ENCODE peak calls at places on chromosomes 6 and 20, in six cellular contexts. One of them, this sample, is unnamed.

GRCh38 chr6:49764571-49765236 is 20.5 kb upstream of the CRISP3 start:
- DNase-seq in endodermal cell: no peak
- DNase-seq in HCT116: no peak
- DNase-seq in IMR-90: no peak
- DNase-seq in endothelial cell of umbilical vein: no peak
- DNase-seq in PC-3: no peak
- DNase-seq in this sample: no peak

GRCh38 chr20:19828233-19828632 is 70.2 kb downstream of the RIN2 start:
- DNase-seq in HCT116: peak; percentile 33
- DNase-seq in endodermal cell: no peak
- DNase-seq in IMR-90: peak; percentile 82
- DNase-seq in PC-3: peak; percentile 97
- DNase-seq in endothelial cell of umbilical vein: peak; percentile 70
- DNase-seq in this sample: peak; percentile 18

GRCh38 chr20:46031701-46032254 is 2.8 kb downstream of the SLC12A5 start:
- DNase-seq in endothelial cell of umbilical vein: no peak
- DNase-seq in endodermal cell: peak; percentile 82
- DNase-seq in PC-3: peak; percentile 22
- DNase-seq in HCT116: no peak
- DNase-seq in IMR-90: no peak
- DNase-seq in this sample: no peak

GRCh38 chr20:46746972-46747371 is 37.5 kb downstream of the SLC2A10 start:
- DNase-seq in PC-3: peak; percentile 88
- DNase-seq in endodermal cell: no peak
- DNase-seq in HCT116: peak; percentile 28
- DNase-seq in endothelial cell of umbilical vein: no peak
- DNase-seq in IMR-90: peak; percentile 71
- DNase-seq in this sample: no peak

GRCh38 chr6:125587624-125588023 is 161.8 kb upstream of the HEY2 start:
- DNase-seq in IMR-90: no peak
- DNase-seq in endodermal cell: no peak
- DNase-seq in HCT116: no peak
- DNase-seq in endothelial cell of umbilical vein: no peak
- DNase-seq in PC-3: no peak
- DNase-seq in this sample: no peak

GRCh38 chr6:692356-692851 is 535 bp downstream of the EXOC2 start:
- DNase-seq in endothelial cell of umbilical vein: peak; percentile 63
- DNase-seq in HCT116: peak; percentile 33
- DNase-seq in IMR-90: peak; percentile 34
- DNase-seq in PC-3: peak; percentile 73
- DNase-seq in endodermal cell: peak; percentile 88
- DNase-seq in this sample: peak; percentile 72

GRCh38 chr6:157763129-157763893 is 59.7 kb upstream of the SNX9 start:
- DNase-seq in IMR-90: peak; percentile 65
- DNase-seq in HCT116: peak; percentile 93
- DNase-seq in endodermal cell: peak; percentile 97
- DNase-seq in endothelial cell of umbilical vein: peak; percentile 81
- DNase-seq in PC-3: peak; percentile 98
- DNase-seq in this sample: peak; percentile 99

GRCh38 chr6:167744681-167745659 is 81.7 kb upstream of the AFDN start:
- DNase-seq in endothelial cell of umbilical vein: no peak
- DNase-seq in endodermal cell: peak; percentile 73
- DNase-seq in IMR-90: no peak
- DNase-seq in HCT116: no peak
- DNase-seq in PC-3: no peak
- DNase-seq in this sample: no peak

GRCh38 chr6:125307150-125307838 is 5.5 kb upstream of the HDDC2 start:
- DNase-seq in IMR-90: peak; percentile 27
- DNase-seq in endothelial cell of umbilical vein: no peak
- DNase-seq in endodermal cell: no peak
- DNase-seq in HCT116: no peak
- DNase-seq in PC-3: peak; percentile 41
- DNase-seq in this sample: no peak

GRCh38 chr6:5516036-5516435 is 254.7 kb downstream of the FARS2 start:
- DNase-seq in endothelial cell of umbilical vein: no peak
- DNase-seq in PC-3: no peak
- DNase-seq in endodermal cell: no peak
- DNase-seq in IMR-90: no peak
- DNase-seq in HCT116: no peak
- DNase-seq in this sample: no peak

GRCh38 chr6:120352491-120352890 is 981.8 kb downstream of the TBC1D32 start:
- DNase-seq in HCT116: no peak
- DNase-seq in IMR-90: no peak
- DNase-seq in PC-3: no peak
- DNase-seq in endodermal cell: no peak
- DNase-seq in endothelial cell of umbilical vein: no peak
- DNase-seq in this sample: no peak

GRCh38 chr6:157335829-157336228 is 12.5 kb upstream of the TMEM242 start:
- DNase-seq in PC-3: no peak
- DNase-seq in endodermal cell: no peak
- DNase-seq in IMR-90: no peak
- DNase-seq in endothelial cell of umbilical vein: no peak
- DNase-seq in HCT116: no peak
- DNase-seq in this sample: no peak

GRCh38 chr20:5077761-5078387 is 41.9 kb downstream of the PCNA start:
- DNase-seq in endodermal cell: no peak
- DNase-seq in IMR-90: no peak
- DNase-seq in PC-3: no peak
- DNase-seq in endothelial cell of umbilical vein: no peak
- DNase-seq in HCT116: no peak
- DNase-seq in this sample: no peak

GRCh38 chr6:122751291-122751690 is 28.2 kb upstream of the FABP7 start:
- DNase-seq in endothelial cell of umbilical vein: no peak
- DNase-seq in PC-3: no peak
- DNase-seq in endodermal cell: no peak
- DNase-seq in HCT116: no peak
- DNase-seq in IMR-90: no peak
- DNase-seq in this sample: no peak

GRCh38 chr6:108452725-108453195 is 108.0 kb upstream of the FOXO3 start:
- DNase-seq in endodermal cell: peak; percentile 51
- DNase-seq in endothelial cell of umbilical vein: peak; percentile 94
- DNase-seq in IMR-90: peak; percentile 27
- DNase-seq in HCT116: no peak
- DNase-seq in PC-3: no peak
- DNase-seq in this sample: no peak

GRCh38 chr6:2853766-2854393 is 12.2 kb upstream of the SERPINB1 start:
- DNase-seq in endodermal cell: peak; percentile 86
- DNase-seq in endothelial cell of umbilical vein: peak; percentile 85
- DNase-seq in PC-3: peak; percentile 95
- DNase-seq in HCT116: peak; percentile 87
- DNase-seq in IMR-90: peak; percentile 89
- DNase-seq in this sample: no peak

GRCh38 chr6:11428895-11429294 is 108.7 kb upstream of the TMEM170B start:
- DNase-seq in endothelial cell of umbilical vein: no peak
- DNase-seq in PC-3: peak; percentile 47
- DNase-seq in endodermal cell: peak; percentile 78
- DNase-seq in HCT116: no peak
- DNase-seq in IMR-90: peak; percentile 76
- DNase-seq in this sample: no peak

GRCh38 chr6:5287966-5288297 is 26.6 kb downstream of the FARS2 start:
- DNase-seq in endodermal cell: no peak
- DNase-seq in HCT116: no peak
- DNase-seq in PC-3: no peak
- DNase-seq in IMR-90: no peak
- DNase-seq in endothelial cell of umbilical vein: no peak
- DNase-seq in this sample: no peak

GRCh38 chr20:35511814-35512420 is 17.5 kb downstream of the C20orf173 start:
- DNase-seq in PC-3: peak; percentile 68
- DNase-seq in endodermal cell: peak; percentile 70
- DNase-seq in HCT116: no peak
- DNase-seq in IMR-90: peak; percentile 47
- DNase-seq in endothelial cell of umbilical vein: peak; percentile 56
- DNase-seq in this sample: peak; percentile 30

GRCh38 chr20:17882065-17882833 is 86.3 kb downstream of the SNX5 start:
- DNase-seq in endothelial cell of umbilical vein: no peak
- DNase-seq in endodermal cell: no peak
- DNase-seq in HCT116: no peak
- DNase-seq in IMR-90: no peak
- DNase-seq in PC-3: no peak
- DNase-seq in this sample: no peak

GRCh38 chr6:19833947-19834346 is 3.2 kb upstream of the ID4 start:
- DNase-seq in endothelial cell of umbilical vein: no peak
- DNase-seq in endodermal cell: no peak
- DNase-seq in HCT116: no peak
- DNase-seq in IMR-90: no peak
- DNase-seq in PC-3: no peak
- DNase-seq in this sample: no peak

GRCh38 chr20:46040902-46041535 is 12.0 kb downstream of the SLC12A5 start:
- DNase-seq in IMR-90: peak; percentile 26
- DNase-seq in endothelial cell of umbilical vein: peak; percentile 43
- DNase-seq in endodermal cell: peak; percentile 93
- DNase-seq in HCT116: no peak
- DNase-seq in PC-3: peak; percentile 67
- DNase-seq in this sample: peak; percentile 29

GRCh38 chr6:131250121-131250520 is 114.9 kb downstream of the AKAP7 start:
- DNase-seq in IMR-90: peak; percentile 48
- DNase-seq in HCT116: no peak
- DNase-seq in endodermal cell: peak; percentile 79
- DNase-seq in endothelial cell of umbilical vein: peak; percentile 57
- DNase-seq in PC-3: peak; percentile 45
- DNase-seq in this sample: peak; percentile 82

GRCh38 chr20:56506103-56506502 is 18.4 kb upstream of the FAM209A start:
- DNase-seq in IMR-90: no peak
- DNase-seq in endothelial cell of umbilical vein: peak; percentile 75
- DNase-seq in HCT116: no peak
- DNase-seq in PC-3: no peak
- DNase-seq in endodermal cell: no peak
- DNase-seq in this sample: no peak

DNA sequence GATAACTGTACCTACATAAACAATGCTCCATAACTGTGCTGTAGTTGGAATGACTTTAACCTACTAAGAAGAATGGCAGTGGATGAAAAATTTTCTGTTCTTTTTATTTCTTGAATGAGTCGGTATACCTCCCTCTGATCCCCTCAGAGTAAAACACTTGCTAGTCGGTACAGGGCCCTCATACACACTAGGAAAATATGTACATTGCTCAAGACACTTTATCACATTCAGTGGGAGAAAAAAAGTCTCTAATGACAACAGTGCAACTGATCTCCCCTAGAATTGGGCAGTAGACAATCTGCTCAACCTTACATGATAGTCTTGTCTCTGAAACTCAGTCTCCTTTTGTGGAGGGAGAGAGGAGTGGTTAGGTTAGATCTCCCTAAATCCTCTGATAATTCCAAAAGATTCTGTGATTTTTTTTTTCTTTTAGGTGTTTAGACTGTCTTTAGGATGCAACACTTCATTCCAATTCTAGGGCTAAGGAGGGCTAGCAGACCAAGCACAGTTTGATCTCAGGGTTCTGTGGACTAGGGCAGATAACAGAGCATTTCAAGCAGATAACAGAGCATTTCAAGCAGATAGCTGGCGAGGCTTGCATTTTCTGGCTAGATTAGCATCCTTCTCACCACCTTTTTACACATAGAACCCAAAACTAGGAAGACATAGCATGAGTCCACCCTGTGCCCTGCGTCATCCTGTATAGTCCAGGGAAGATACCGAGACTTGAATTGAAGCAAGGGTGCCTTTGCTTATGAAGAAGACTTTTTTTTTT is 100.3 kb upstream of the TNFAIP3 start:
- DNase-seq in endodermal cell: no peak
- DNase-seq in PC-3: no peak
- DNase-seq in IMR-90: no peak
- DNase-seq in HCT116: no peak
- DNase-seq in endothelial cell of umbilical vein: no peak
- DNase-seq in this sample: no peak
- H3K9ac ChIP-seq in endodermal cell: no peak overlapping the region
- H3K9ac ChIP-seq in PC-3: no peak overlapping the region
- H3K9ac ChIP-seq in IMR-90: no peak overlapping the region
- H3K9ac ChIP-seq in HCT116: no peak overlapping the region
- H3K9ac ChIP-seq in endothelial cell of umbilical vein: no peak overlapping the region
- H3K9ac ChIP-seq in this sample: no peak overlapping the region

GRCh38 chr6:3911614-3912336 is 62.6 kb downstream of the FAM50B start:
- DNase-seq in IMR-90: peak; percentile 92
- DNase-seq in endodermal cell: peak; percentile 35
- DNase-seq in PC-3: peak; percentile 98
- DNase-seq in endothelial cell of umbilical vein: peak; percentile 91
- DNase-seq in HCT116: peak; percentile 48
- DNase-seq in this sample: no peak
- TF ChIP-seq CTCF in IMR-90: no peak
- TF ChIP-seq CTCF in endodermal cell: no peak
- TF ChIP-seq CTCF in PC-3: no peak
- TF ChIP-seq CTCF in endothelial cell of umbilical vein: no peak
- TF ChIP-seq CTCF in HCT116: no peak
- TF ChIP-seq CTCF in this sample: no peak

DNA sequence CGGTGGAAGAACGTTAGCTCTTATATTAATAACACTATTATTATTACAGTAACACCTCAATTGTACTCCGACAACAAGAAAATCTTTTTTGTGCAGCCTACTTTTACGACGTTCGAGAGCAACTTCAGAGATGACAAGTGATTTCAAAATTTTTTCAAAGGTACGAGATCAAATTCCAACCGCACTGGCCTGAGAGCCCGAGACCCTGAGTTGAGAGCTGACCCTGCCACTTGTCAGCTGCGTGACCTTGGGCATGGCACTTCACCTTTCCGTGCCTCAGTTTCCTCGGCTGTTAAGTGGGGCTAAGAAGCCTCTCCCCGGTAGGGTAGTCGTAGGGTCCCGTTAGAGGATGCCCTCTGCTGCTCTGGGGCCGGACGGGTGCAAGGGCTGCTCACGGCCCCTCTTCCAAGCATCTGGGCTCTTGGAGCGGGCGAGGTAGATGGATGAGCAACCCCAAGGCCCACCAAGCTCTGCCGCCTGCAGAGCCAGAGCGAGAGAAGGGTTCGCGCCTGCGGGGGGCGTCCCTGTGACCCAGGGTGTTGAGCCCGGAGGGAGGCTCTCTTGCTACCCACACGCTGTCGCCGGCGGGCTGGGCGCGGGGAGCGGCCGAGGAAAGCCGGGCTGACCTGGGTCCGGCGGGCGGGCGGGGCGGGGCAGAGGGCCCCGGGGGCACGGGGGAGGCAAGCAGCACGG is 510 bp downstream of the NDRG3 start:
- DNase-seq in IMR-90: no peak
- DNase-seq in HCT116: no peak
- DNase-seq in endodermal cell: no peak
- DNase-seq in PC-3: no peak
- DNase-seq in endothelial cell of umbilical vein: peak; percentile 26
- DNase-seq in this sample: peak; percentile 44
- H3K27ac ChIP-seq in IMR-90: peak overlapping the region; percentile 2
- H3K27ac ChIP-seq in HCT116: peak overlapping the region; percentile 53
- H3K27ac ChIP-seq in endodermal cell: no peak overlapping the region
- H3K27ac ChIP-seq in PC-3: peak overlapping the region; percentile 34
- H3K27ac ChIP-seq in endothelial cell of umbilical vein: no peak overlapping the region
- H3K27ac ChIP-seq in this sample: no peak overlapping the region

DNA sequence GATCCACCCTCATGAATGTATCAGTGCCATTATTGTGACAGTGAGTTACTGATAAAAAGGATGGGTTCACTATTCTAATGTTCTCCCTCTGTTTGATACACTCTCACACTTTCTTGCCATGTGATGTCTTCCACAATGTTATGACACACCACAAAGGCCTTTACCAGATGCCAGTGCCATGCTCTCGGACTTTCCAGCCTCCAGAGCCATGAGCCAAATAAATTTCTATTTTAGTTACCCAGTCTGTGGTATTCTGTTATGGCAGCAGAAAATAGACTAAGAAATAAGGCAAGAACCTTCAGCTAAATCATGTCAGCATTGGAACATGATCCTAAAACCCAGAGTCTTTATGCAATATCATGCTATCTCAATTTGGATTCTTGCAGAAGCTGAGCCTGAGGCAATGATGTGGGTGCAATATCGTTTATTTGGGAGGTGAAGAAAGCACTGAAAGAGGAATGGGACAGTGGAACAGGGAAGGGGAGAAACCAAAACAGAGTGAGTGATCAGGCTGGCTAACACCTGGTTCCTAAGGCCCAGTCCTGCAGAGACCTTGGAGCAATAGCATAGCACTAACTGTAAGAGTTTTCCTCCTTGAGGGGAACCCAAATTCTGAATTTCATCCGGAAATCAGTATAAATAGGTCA is 130.4 kb upstream of the LRFN2 start:
- DNase-seq in PC-3: no peak
- DNase-seq in HCT116: no peak
- DNase-seq in IMR-90: no peak
- DNase-seq in endodermal cell: no peak
- DNase-seq in endothelial cell of umbilical vein: no peak
- DNase-seq in this sample: no peak
- H3K9ac ChIP-seq in PC-3: no peak overlapping the region
- H3K9ac ChIP-seq in HCT116: no peak overlapping the region
- H3K9ac ChIP-seq in IMR-90: no peak overlapping the region
- H3K9ac ChIP-seq in endodermal cell: no peak overlapping the region
- H3K9ac ChIP-seq in endothelial cell of umbilical vein: no peak overlapping the region
- H3K9ac ChIP-seq in this sample: no peak overlapping the region